ENCODE peak calls at places on chromosomes 7 and 10, in eight cellular contexts. One of them, this sample, is unnamed. For H3K36me3, the result is how much of the 10 kb centered on the place peaks cover.

GRCh38 chr10:12194752-12195271 is 879 bp downstream of the NUDT5 start:
- DNase-seq in RWPE2: no peak
- DNase-seq in fibroblast of lung: peak
- DNase-seq in HCT116: no peak
- DNase-seq in testis: peak
- DNase-seq in adrenal gland: peak
- DNase-seq in BE2C: peak
- DNase-seq in heart left ventricle: peak
- DNase-seq in this sample: no peak

GRCh38 chr10:129848571-129849451 is 115.3 kb downstream of the EBF3 start:
- DNase-seq in RWPE2: no peak
- DNase-seq in fibroblast of lung: no peak
- DNase-seq in HCT116: no peak
- DNase-seq in testis: no peak
- DNase-seq in adrenal gland: no peak
- DNase-seq in BE2C: no peak
- DNase-seq in heart left ventricle: no peak
- DNase-seq in this sample: no peak

GRCh38 chr10:6070647-6071046 is 8.5 kb upstream of the IL2RA start:
- DNase-seq in RWPE2: no peak
- DNase-seq in fibroblast of lung: peak
- DNase-seq in HCT116: no peak
- DNase-seq in testis: no peak
- DNase-seq in adrenal gland: no peak
- DNase-seq in BE2C: no peak
- DNase-seq in heart left ventricle: no peak
- DNase-seq in this sample: no peak

GRCh38 chr10:84542552-84542951 is 214.2 kb downstream of the CCSER2 start:
- DNase-seq in RWPE2: no peak
- DNase-seq in fibroblast of lung: no peak
- DNase-seq in HCT116: no peak
- DNase-seq in testis: no peak
- DNase-seq in adrenal gland: no peak
- DNase-seq in BE2C: no peak
- DNase-seq in heart left ventricle: no peak
- DNase-seq in this sample: no peak

GRCh38 chr7:15720849-15721471 is 34.5 kb upstream of the MEOX2 start:
- DNase-seq in RWPE2: no peak
- DNase-seq in fibroblast of lung: peak
- DNase-seq in HCT116: peak
- DNase-seq in testis: peak
- DNase-seq in adrenal gland: peak
- DNase-seq in BE2C: peak
- DNase-seq in heart left ventricle: peak
- DNase-seq in this sample: no peak

GRCh38 chr7:84040365-84040764 is 154.2 kb downstream of the SEMA3A start:
- DNase-seq in RWPE2: no peak
- DNase-seq in fibroblast of lung: no peak
- DNase-seq in HCT116: no peak
- DNase-seq in testis: no peak
- DNase-seq in adrenal gland: no peak
- DNase-seq in BE2C: peak
- DNase-seq in heart left ventricle: no peak
- DNase-seq in this sample: no peak

GRCh38 chr10:13347235-13348156 is 597 bp downstream of the SEPHS1 start:
- DNase-seq in RWPE2: peak
- DNase-seq in fibroblast of lung: peak
- DNase-seq in HCT116: peak
- DNase-seq in testis: peak
- DNase-seq in adrenal gland: peak
- DNase-seq in BE2C: peak
- DNase-seq in heart left ventricle: peak
- DNase-seq in this sample: no peak

GRCh38 chr10:64476520-64476919 is 955.3 kb downstream of the REEP3 start:
- DNase-seq in RWPE2: no peak
- DNase-seq in fibroblast of lung: no peak
- DNase-seq in HCT116: no peak
- DNase-seq in testis: no peak
- DNase-seq in adrenal gland: no peak
- DNase-seq in BE2C: no peak
- DNase-seq in heart left ventricle: no peak
- DNase-seq in this sample: no peak

GRCh38 chr10:84429926-84430520 is 101.6 kb downstream of the CCSER2 start:
- DNase-seq in RWPE2: peak
- DNase-seq in fibroblast of lung: peak
- DNase-seq in HCT116: peak
- DNase-seq in testis: peak
- DNase-seq in adrenal gland: peak
- DNase-seq in BE2C: peak
- DNase-seq in heart left ventricle: peak
- DNase-seq in this sample: peak

GRCh38 chr7:4073750-4074149 is 608.3 kb upstream of the FOXK1 start:
- DNase-seq in RWPE2: no peak
- DNase-seq in fibroblast of lung: no peak
- DNase-seq in HCT116: no peak
- DNase-seq in testis: no peak
- DNase-seq in adrenal gland: no peak
- DNase-seq in BE2C: no peak
- DNase-seq in heart left ventricle: no peak
- DNase-seq in this sample: no peak

GRCh38 chr10:71548494-71548846 is 151.8 kb downstream of the CDH23 start:
- DNase-seq in RWPE2: no peak
- DNase-seq in fibroblast of lung: no peak
- DNase-seq in HCT116: no peak
- DNase-seq in testis: no peak
- DNase-seq in adrenal gland: peak
- DNase-seq in BE2C: peak
- DNase-seq in heart left ventricle: no peak
- DNase-seq in this sample: no peak
- TF ChIP-seq CTCF in RWPE2: no peak
- TF ChIP-seq CTCF in fibroblast of lung: peak
- TF ChIP-seq CTCF in HCT116: no peak
- TF ChIP-seq CTCF in testis: no peak
- TF ChIP-seq CTCF in adrenal gland: no peak
- TF ChIP-seq CTCF in BE2C: peak
- TF ChIP-seq CTCF in heart left ventricle: peak
- TF ChIP-seq CTCF in this sample: peak

GRCh38 chr10:8575551-8576100 is 521.1 kb downstream of the GATA3 start:
- DNase-seq in RWPE2: no peak
- DNase-seq in fibroblast of lung: no peak
- DNase-seq in HCT116: no peak
- DNase-seq in testis: no peak
- DNase-seq in adrenal gland: no peak
- DNase-seq in BE2C: no peak
- DNase-seq in heart left ventricle: no peak
- DNase-seq in this sample: no peak

GRCh38 chr10:8576281-8576680 is 521.8 kb downstream of the GATA3 start:
- DNase-seq in RWPE2: no peak
- DNase-seq in fibroblast of lung: no peak
- DNase-seq in HCT116: no peak
- DNase-seq in testis: no peak
- DNase-seq in adrenal gland: no peak
- DNase-seq in BE2C: no peak
- DNase-seq in heart left ventricle: no peak
- DNase-seq in this sample: no peak

GRCh38 chr10:8583096-8583495 is 528.6 kb downstream of the GATA3 start:
- DNase-seq in RWPE2: no peak
- DNase-seq in fibroblast of lung: no peak
- DNase-seq in HCT116: no peak
- DNase-seq in testis: no peak
- DNase-seq in adrenal gland: no peak
- DNase-seq in BE2C: no peak
- DNase-seq in heart left ventricle: no peak
- DNase-seq in this sample: no peak

GRCh38 chr10:8581521-8582225 is 527.2 kb downstream of the GATA3 start:
- DNase-seq in RWPE2: no peak
- DNase-seq in fibroblast of lung: peak
- DNase-seq in HCT116: no peak
- DNase-seq in testis: no peak
- DNase-seq in adrenal gland: no peak
- DNase-seq in BE2C: no peak
- DNase-seq in heart left ventricle: no peak
- DNase-seq in this sample: peak

DNA sequence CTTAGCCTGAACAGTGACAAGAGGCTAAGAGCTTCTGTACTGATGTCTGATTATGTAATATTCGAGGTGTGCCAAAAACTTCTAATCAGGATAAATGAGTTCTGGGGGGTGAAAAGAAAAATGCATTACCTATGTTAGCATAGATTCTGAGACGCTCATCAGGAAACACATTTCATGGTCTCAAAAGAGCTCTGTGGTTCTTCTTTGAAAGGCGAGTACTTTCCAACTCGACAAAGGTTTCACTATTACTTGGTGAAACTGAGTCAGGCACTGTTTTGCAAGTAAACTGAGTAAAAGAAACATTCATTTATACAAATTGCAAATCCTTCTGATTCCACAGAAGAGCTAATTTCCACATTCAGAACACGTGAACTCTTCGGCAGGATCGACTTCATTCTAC is 523.2 kb downstream of the GATA3 start:
- DNase-seq in RWPE2: no peak
- DNase-seq in fibroblast of lung: no peak
- DNase-seq in HCT116: no peak
- DNase-seq in testis: no peak
- DNase-seq in adrenal gland: no peak
- DNase-seq in BE2C: no peak
- DNase-seq in heart left ventricle: no peak
- DNase-seq in this sample: no peak
- H3K4me3 ChIP-seq in RWPE2: no peak
- H3K4me3 ChIP-seq in fibroblast of lung: no peak
- H3K4me3 ChIP-seq in HCT116: no peak
- H3K4me3 ChIP-seq in testis: no peak
- H3K4me3 ChIP-seq in adrenal gland: no peak
- H3K4me3 ChIP-seq in BE2C: no peak
- H3K4me3 ChIP-seq in heart left ventricle: no peak
- H3K4me3 ChIP-seq in this sample: no peak

DNA sequence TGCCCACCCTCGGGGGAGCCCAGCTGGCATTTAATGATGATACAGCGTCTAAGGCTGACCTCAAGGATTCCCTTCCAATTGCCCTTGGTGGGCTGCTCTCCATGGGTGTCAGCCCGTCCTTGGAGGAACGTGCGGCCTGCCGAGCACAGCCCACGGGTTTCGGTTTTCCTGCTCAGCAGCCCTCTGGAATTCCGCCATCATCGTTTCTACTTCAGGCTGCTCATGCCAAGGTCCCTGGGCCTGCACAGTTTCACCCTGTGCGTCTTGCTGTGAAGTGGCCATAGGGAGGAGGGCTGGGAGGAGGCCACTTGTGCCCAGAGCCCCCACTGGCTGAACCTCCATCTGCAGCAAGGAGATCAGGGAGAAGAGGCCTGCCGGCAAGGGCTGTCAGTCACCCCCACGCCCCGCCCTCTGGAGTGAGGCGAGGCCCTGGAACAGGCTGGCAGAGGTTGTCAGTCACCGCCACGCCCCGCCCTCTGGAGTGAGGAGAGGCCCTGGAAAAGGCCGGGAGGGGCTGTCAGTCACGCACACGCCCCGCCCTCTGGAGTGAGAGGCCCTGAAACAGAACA is 82.8 kb downstream of the CHST15 start:
- DNase-seq in RWPE2: no peak
- DNase-seq in fibroblast of lung: no peak
- DNase-seq in HCT116: peak
- DNase-seq in testis: peak
- DNase-seq in adrenal gland: no peak
- DNase-seq in BE2C: peak
- DNase-seq in heart left ventricle: no peak
- DNase-seq in this sample: no peak
- H3K36me3 ChIP-seq in RWPE2: under half
- H3K36me3 ChIP-seq in fibroblast of lung: under half
- H3K36me3 ChIP-seq in HCT116: under half
- H3K36me3 ChIP-seq in testis: under half
- H3K36me3 ChIP-seq in adrenal gland: under half
- H3K36me3 ChIP-seq in BE2C: under half
- H3K36me3 ChIP-seq in heart left ventricle: under half
- H3K36me3 ChIP-seq in this sample: under half

GRCh38 chr7:117872565-117873055 is 631 bp downstream of the CTTNBP2 start:
- DNase-seq in RWPE2: no peak
- DNase-seq in fibroblast of lung: peak
- DNase-seq in HCT116: peak
- DNase-seq in testis: peak
- DNase-seq in adrenal gland: no peak
- DNase-seq in BE2C: no peak
- DNase-seq in heart left ventricle: peak
- DNase-seq in this sample: no peak
- TF ChIP-seq CTCF in RWPE2: peak
- TF ChIP-seq CTCF in fibroblast of lung: peak
- TF ChIP-seq CTCF in HCT116: no peak
- TF ChIP-seq CTCF in testis: no peak
- TF ChIP-seq CTCF in adrenal gland: no peak
- TF ChIP-seq CTCF in BE2C: no peak
- TF ChIP-seq CTCF in heart left ventricle: peak
- TF ChIP-seq CTCF in this sample: peak

GRCh38 chr10:93757766-93758509 is at the start of gene LGI1:
- DNase-seq in RWPE2: no peak
- DNase-seq in fibroblast of lung: peak
- DNase-seq in HCT116: no peak
- DNase-seq in testis: no peak
- DNase-seq in adrenal gland: no peak
- DNase-seq in BE2C: no peak
- DNase-seq in heart left ventricle: no peak
- DNase-seq in this sample: no peak
- H3K4me3 ChIP-seq in RWPE2: no peak
- H3K4me3 ChIP-seq in fibroblast of lung: no peak
- H3K4me3 ChIP-seq in HCT116: no peak
- H3K4me3 ChIP-seq in testis: no peak
- H3K4me3 ChIP-seq in adrenal gland: no peak
- H3K4me3 ChIP-seq in BE2C: peak
- H3K4me3 ChIP-seq in heart left ventricle: peak
- H3K4me3 ChIP-seq in this sample: no peak

DNA sequence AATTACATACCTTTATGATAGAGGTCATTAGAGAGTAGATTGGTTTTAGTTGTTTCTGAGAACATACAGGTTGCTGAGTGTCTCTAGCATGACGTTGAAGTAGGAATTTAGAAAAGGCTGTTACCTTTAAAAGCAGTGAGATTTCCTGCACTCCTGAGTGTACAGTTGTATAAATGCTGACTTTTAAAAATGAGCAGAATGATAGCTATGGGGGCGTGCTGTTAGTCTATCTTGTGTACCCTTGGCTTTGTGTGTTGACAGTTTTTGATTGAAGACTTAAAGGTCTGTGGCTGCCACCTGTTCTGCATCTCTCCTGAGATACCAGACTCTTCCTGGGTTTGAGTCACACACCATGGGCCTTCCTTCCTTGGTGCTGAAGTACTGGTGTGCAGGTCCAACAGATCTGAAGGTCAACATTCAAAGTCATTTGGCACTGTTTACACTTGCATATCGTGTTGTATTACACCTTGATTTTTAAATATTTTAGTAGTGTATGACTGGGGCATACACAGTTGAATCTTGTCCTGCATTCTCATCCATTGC is 23.8 kb downstream of the DNAJB6 start:
- DNase-seq in RWPE2: no peak
- DNase-seq in fibroblast of lung: no peak
- DNase-seq in HCT116: no peak
- DNase-seq in testis: no peak
- DNase-seq in adrenal gland: no peak
- DNase-seq in BE2C: no peak
- DNase-seq in heart left ventricle: no peak
- DNase-seq in this sample: no peak
- H3K36me3 ChIP-seq in RWPE2: half or more
- H3K36me3 ChIP-seq in fibroblast of lung: under half
- H3K36me3 ChIP-seq in HCT116: under half
- H3K36me3 ChIP-seq in testis: under half
- H3K36me3 ChIP-seq in adrenal gland: half or more
- H3K36me3 ChIP-seq in BE2C: half or more
- H3K36me3 ChIP-seq in heart left ventricle: half or more
- H3K36me3 ChIP-seq in this sample: under half

GRCh38 chr10:35567951-35568350 is 37.2 kb upstream of the GJD4 start:
- DNase-seq in RWPE2: no peak
- DNase-seq in fibroblast of lung: no peak
- DNase-seq in HCT116: no peak
- DNase-seq in testis: no peak
- DNase-seq in adrenal gland: no peak
- DNase-seq in BE2C: no peak
- DNase-seq in heart left ventricle: no peak
- DNase-seq in this sample: no peak
- TF ChIP-seq CTCF in RWPE2: no peak
- TF ChIP-seq CTCF in fibroblast of lung: no peak
- TF ChIP-seq CTCF in HCT116: no peak
- TF ChIP-seq CTCF in testis: no peak
- TF ChIP-seq CTCF in adrenal gland: no peak
- TF ChIP-seq CTCF in BE2C: no peak
- TF ChIP-seq CTCF in heart left ventricle: no peak
- TF ChIP-seq CTCF in this sample: no peak